ENCODE peak calls at places on chromosomes 3 and 15, in four cellular contexts. One of them, this sample, is unnamed.
A peak's percentile ranks its signal among the peaks of the same experiment; 100 is the strongest.

GRCh38 chr3:102224171-102224570 is 210.6 kb upstream of the ZPLD1 start:
- DNase-seq in HepG2: peak; percentile 12
- DNase-seq in K562: no peak
- DNase-seq in GM12878: no peak
- DNase-seq in this sample: no peak

GRCh38 chr3:197942956-197943556 is 6.9 kb upstream of the RPL35A start:
- DNase-seq in K562: peak; percentile 46
- DNase-seq in GM12878: no peak
- DNase-seq in HepG2: no peak
- DNase-seq in this sample: peak; percentile 77

GRCh38 chr15:83170474-83171165 is 37.0 kb downstream of the HDGFL3 start:
- DNase-seq in K562: no peak
- DNase-seq in HepG2: no peak
- DNase-seq in GM12878: no peak
- DNase-seq in this sample: no peak

GRCh38 chr3:141708367-141708766 is 29.7 kb upstream of the RNF7 start:
- DNase-seq in GM12878: no peak
- DNase-seq in HepG2: no peak
- DNase-seq in K562: no peak
- DNase-seq in this sample: no peak

GRCh38 chr3:129824926-129825541 is 68.5 kb downstream of the TMCC1 start:
- DNase-seq in GM12878: peak; percentile 20
- DNase-seq in HepG2: peak; percentile 62
- DNase-seq in K562: peak; percentile 60
- DNase-seq in this sample: peak; percentile 83

GRCh38 chr3:122916084-122916483 is 111.5 kb downstream of the SEMA5B start:
- DNase-seq in HepG2: no peak
- DNase-seq in GM12878: no peak
- DNase-seq in K562: no peak
- DNase-seq in this sample: no peak

GRCh38 chr3:190070623-190071347 is 49.9 kb downstream of the P3H2 start:
- DNase-seq in GM12878: no peak
- DNase-seq in HepG2: peak; percentile 6
- DNase-seq in K562: no peak
- DNase-seq in this sample: no peak

GRCh38 chr15:99437315-99438221 is 128.2 kb upstream of the MEF2A start:
- DNase-seq in GM12878: no peak
- DNase-seq in HepG2: no peak
- DNase-seq in K562: no peak
- DNase-seq in this sample: no peak

GRCh38 chr3:195162033-195162669 is 108.8 kb downstream of the XXYLT1 start:
- DNase-seq in GM12878: no peak
- DNase-seq in K562: no peak
- DNase-seq in HepG2: peak; percentile 92
- DNase-seq in this sample: no peak

GRCh38 chr3:140568842-140569520 is 108.9 kb upstream of the TRIM42 start:
- DNase-seq in GM12878: no peak
- DNase-seq in HepG2: no peak
- DNase-seq in K562: no peak
- DNase-seq in this sample: no peak

GRCh38 chr3:128709506-128710210 is 16.3 kb upstream of the RAB7A start:
- DNase-seq in GM12878: no peak
- DNase-seq in HepG2: no peak
- DNase-seq in K562: peak; percentile 39
- DNase-seq in this sample: peak; percentile 44

GRCh38 chr3:136195258-136196063 is 674 bp downstream of the MSL2 start:
- DNase-seq in K562: peak; percentile 62
- DNase-seq in GM12878: no peak
- DNase-seq in HepG2: peak; percentile 61
- DNase-seq in this sample: peak; percentile 84

GRCh38 chr15:76346666-76347506 is 10.3 kb downstream of the ISL2 start:
- DNase-seq in K562: no peak
- DNase-seq in GM12878: no peak
- DNase-seq in HepG2: no peak
- DNase-seq in this sample: peak; percentile 62

GRCh38 chr3:82055792-82056191 is 294.3 kb upstream of the GBE1 start:
- DNase-seq in HepG2: no peak
- DNase-seq in K562: no peak
- DNase-seq in GM12878: no peak
- DNase-seq in this sample: no peak

GRCh38 chr15:77980094-77980493 is 97.4 kb downstream of the TBC1D2B start:
- DNase-seq in HepG2: no peak
- DNase-seq in K562: no peak
- DNase-seq in GM12878: no peak
- DNase-seq in this sample: no peak

GRCh38 chr3:188214442-188214841 is 60.5 kb downstream of the LPP start:
- DNase-seq in K562: no peak
- DNase-seq in HepG2: peak; percentile 34
- DNase-seq in GM12878: no peak
- DNase-seq in this sample: no peak
- TF ChIP-seq CREB1 in K562: no peak
- TF ChIP-seq CREB1 in HepG2: no peak
- TF ChIP-seq CREB1 in GM12878: no peak
- TF ChIP-seq CREB1 in this sample: no peak

GRCh38 chr15:73695773-73696640 is 11.8 kb downstream of the CD276 start:
- DNase-seq in HepG2: no peak
- DNase-seq in GM12878: no peak
- DNase-seq in K562: no peak
- DNase-seq in this sample: no peak

GRCh38 chr15:73696641-73697001 is 12.4 kb downstream of the CD276 start:
- DNase-seq in K562: no peak
- DNase-seq in GM12878: no peak
- DNase-seq in HepG2: no peak
- DNase-seq in this sample: no peak

GRCh38 chr15:73691398-73691797 is 7.2 kb downstream of the CD276 start:
- DNase-seq in K562: peak; percentile 23
- DNase-seq in GM12878: no peak
- DNase-seq in HepG2: no peak
- DNase-seq in this sample: peak; percentile 84

GRCh38 chr15:73697033-73697467 is 12.9 kb downstream of the CD276 start:
- DNase-seq in HepG2: no peak
- DNase-seq in K562: peak; percentile 23
- DNase-seq in GM12878: peak; percentile 38
- DNase-seq in this sample: peak; percentile 80

DNA sequence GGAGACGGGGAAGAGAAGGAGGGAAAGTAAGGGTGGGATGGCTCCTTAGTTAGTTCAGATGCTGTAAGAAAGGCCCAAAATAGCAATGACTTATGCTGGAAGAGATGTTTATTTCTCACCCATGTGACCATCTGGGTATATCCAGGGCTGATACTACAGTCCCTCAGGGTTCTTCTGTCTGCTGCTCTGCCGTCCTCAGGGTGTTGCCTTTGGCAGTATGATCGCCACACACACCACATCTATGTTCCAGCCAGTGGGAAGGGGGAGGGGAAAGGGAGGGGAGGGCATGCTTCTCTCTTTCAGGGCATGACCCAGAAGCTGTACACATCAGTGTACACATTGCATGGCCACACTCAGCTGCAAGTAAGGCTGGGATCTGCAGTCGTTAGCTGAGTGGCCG is 10.2 kb downstream of the CD276 start:
- DNase-seq in HepG2: no peak
- DNase-seq in K562: no peak
- DNase-seq in GM12878: no peak
- DNase-seq in this sample: no peak
- H3K4me2 ChIP-seq in HepG2: no peak overlapping the region
- H3K4me2 ChIP-seq in K562: no peak overlapping the region
- H3K4me2 ChIP-seq in GM12878: no peak overlapping the region
- H3K4me2 ChIP-seq in this sample: no peak overlapping the region

DNA sequence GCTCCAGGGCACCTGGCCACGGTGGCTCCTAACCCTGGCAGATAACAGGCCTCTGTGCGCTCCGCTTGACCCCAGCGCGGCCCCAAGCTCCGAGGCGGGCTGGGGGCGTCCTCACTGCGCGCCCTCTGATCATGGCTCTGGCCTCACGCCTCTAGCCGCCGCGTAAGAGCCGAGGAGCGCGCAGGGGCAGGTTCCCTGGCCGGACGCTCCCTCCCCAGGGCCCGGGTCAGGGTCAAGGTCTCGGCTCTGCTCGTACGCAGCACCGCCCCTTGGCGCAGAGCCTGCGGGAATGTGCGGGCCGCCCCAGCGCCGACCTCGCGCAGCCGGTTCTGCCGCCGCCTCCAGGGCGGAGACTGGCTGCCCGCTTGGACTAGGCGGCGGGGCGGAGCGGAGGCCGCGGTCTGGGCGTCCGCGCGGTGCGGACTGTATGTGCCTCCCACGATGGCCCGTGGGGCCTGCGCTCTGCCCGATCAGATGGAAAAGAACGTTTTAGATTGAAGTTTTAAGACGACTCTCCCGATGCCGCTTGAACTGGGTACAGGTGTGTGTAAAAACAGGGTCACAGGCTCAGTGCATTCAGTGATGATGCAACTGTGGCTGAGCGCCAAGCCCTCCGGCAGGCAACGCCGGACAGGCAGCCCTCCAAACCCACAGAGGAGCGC is 40.8 kb downstream of the CHST14 start:
- DNase-seq in HepG2: peak; percentile 62
- DNase-seq in K562: peak; percentile 93
- DNase-seq in GM12878: no peak
- DNase-seq in this sample: peak; percentile 87
- TF ChIP-seq REST in HepG2: no peak
- TF ChIP-seq REST in K562: no peak
- TF ChIP-seq REST in GM12878: no peak
- TF ChIP-seq REST in this sample: no peak

GRCh38 chr3:184399410-184399809 is 19.6 kb downstream of the CHRD start:
- DNase-seq in HepG2: no peak
- DNase-seq in GM12878: no peak
- DNase-seq in K562: no peak
- DNase-seq in this sample: peak; percentile 36
- TF ChIP-seq CREB1 in HepG2: no peak
- TF ChIP-seq CREB1 in GM12878: no peak
- TF ChIP-seq CREB1 in K562: no peak
- TF ChIP-seq CREB1 in this sample: no peak

This sample was measured in GM23338.